ENCODE peak calls at places on chromosomes 2 and 18, in six cellular contexts. G is left ventricle myocardium inferior, Y is tibial artery, P is ascending aorta, T is lower lobe of right lung, L is fibroblast of lung. M is an unnamed sample.

GRCh38 chr2:100977511-100977910 is 24.6 kb upstream of the RPL31 start:
- DNase-seq in G (no peak), Y (peak; percentile 59), P (no peak), T (no peak), L (no peak), M (no peak)

GRCh38 chr2:217616936-217617335 is 385.9 kb downstream of the TNS1 start:
- DNase-seq in G (no peak), Y (no peak), P (no peak), T (no peak), L (peak; percentile 81), M (no peak)

GRCh38 chr2:112829931-112830330 is 6.6 kb downstream of the IL1B start:
- DNase-seq in G (no peak), Y (no peak), P (no peak), T (no peak), L (no peak), M (no peak)

GRCh38 chr2:200931227-200931626 is 32.2 kb downstream of the ORC2 start:
- DNase-seq in G (no peak), Y (no peak), P (no peak), T (no peak), L (no peak), M (no peak)

GRCh38 chr2:73939419-73939818 is 12.7 kb downstream of the DGUOK start:
- DNase-seq in G (no peak), Y (no peak), P (no peak), T (peak; percentile 53), L (peak; percentile 72), M (peak; percentile 87)

GRCh38 chr2:69177785-69178636 is 165.0 kb downstream of the ANTXR1 start:
- DNase-seq in G (peak; percentile 87), Y (peak; percentile 99), P (peak; percentile 97), T (peak; percentile 94), L (peak; percentile 88), M (peak; percentile 98)

GRCh38 chr2:128745946-128746345 is 427.3 kb upstream of the HS6ST1 start:
- DNase-seq in G (no peak), Y (no peak), P (no peak), T (no peak), L (peak; percentile 13), M (no peak)

GRCh38 chr18:48073231-48073930 is 142.9 kb upstream of the SMAD2 start:
- DNase-seq in G (no peak), Y (peak; percentile 10), P (no peak), T (no peak), L (no peak), M (peak; percentile 18)

GRCh38 chr2:147133273-147133901 is 711.4 kb upstream of the ACVR2A start:
- DNase-seq in G (no peak), Y (no peak), P (no peak), T (no peak), L (peak; percentile 66), M (peak; percentile 14)

GRCh38 chr2:118290436-118291004 is 202.2 kb downstream of the INSIG2 start:
- DNase-seq in G (no peak), Y (no peak), P (no peak), T (no peak), L (no peak), M (no peak)

GRCh38 chr2:241703128-241703604 is 1.3 kb downstream of the ING5 start:
- DNase-seq in G (no peak), Y (no peak), P (no peak), T (no peak), L (peak; percentile 25), M (peak; percentile 48)

GRCh38 chr2:152427902-152428301 is 92.9 kb downstream of the FMNL2 start:
- DNase-seq in G (no peak), Y (no peak), P (no peak), T (no peak), L (no peak), M (no peak)

GRCh38 chr18:39796413-39796812 is 2158.6 kb upstream of the PIK3C3 start:
- DNase-seq in G (no peak), Y (no peak), P (no peak), T (no peak), L (no peak), M (no peak)
- H3K4me3 ChIP-seq in G (no peak overlapping the region), Y (no peak overlapping the region), P (no peak overlapping the region), T (no peak overlapping the region), L (no peak overlapping the region), M (no peak overlapping the region)

DNA sequence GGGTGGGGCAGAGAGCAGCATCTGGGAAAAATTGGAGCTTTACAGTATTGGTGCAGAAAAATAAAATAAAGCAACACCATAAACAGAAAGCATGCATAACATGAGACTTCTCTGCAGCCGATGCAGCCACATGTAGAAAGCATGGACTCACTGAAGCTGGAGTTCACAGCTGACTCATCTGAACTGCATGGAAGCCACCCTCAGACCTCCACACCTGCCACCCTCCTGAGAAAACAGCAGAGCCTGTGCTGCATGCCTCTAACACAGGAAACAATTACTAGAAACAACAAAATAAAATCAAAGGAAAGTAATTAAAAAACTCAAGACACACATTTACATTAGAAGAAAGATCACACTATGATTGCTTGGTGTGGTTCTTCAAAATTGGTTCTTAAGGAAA is 169.4 kb upstream of the ALKAL2 start:
- DNase-seq in G (no peak), Y (no peak), P (no peak), T (no peak), L (no peak), M (no peak)
- H3K9me3 ChIP-seq in G (no peaks in the 10 kb centered on the region), Y (no peaks in the 10 kb centered on the region), P (no peaks in the 10 kb centered on the region), T (no peaks in the 10 kb centered on the region), L (no peaks in the 10 kb centered on the region), M (no peaks in the 10 kb centered on the region)

GRCh38 chr2:127673304-127674069 is 1.8 kb downstream of the LIMS2 start:
- DNase-seq in G (no peak), Y (no peak), P (peak; percentile 74), T (no peak), L (no peak), M (no peak)

GRCh38 chr2:127670957-127671290 is 4.4 kb downstream of the LIMS2 start:
- DNase-seq in G (no peak), Y (no peak), P (peak; percentile 60), T (no peak), L (no peak), M (no peak)

GRCh38 chr2:127671557-127672302 is 3.6 kb downstream of the LIMS2 start:
- DNase-seq in G (no peak), Y (no peak), P (peak; percentile 58), T (peak; percentile 82), L (no peak), M (no peak)

GRCh38 chr2:127674241-127675209 is 805 bp downstream of the LIMS2 start:
- DNase-seq in G (peak; percentile 62), Y (peak; percentile 90), P (peak; percentile 85), T (no peak), L (no peak), M (peak; percentile 42)

GRCh38 chr2:127672341-127673303 is 2.7 kb downstream of the LIMS2 start:
- DNase-seq in G (no peak), Y (peak; percentile 81), P (peak; percentile 63), T (no peak), L (no peak), M (no peak)
- H3K4me3 ChIP-seq in G (peak overlapping the region; percentile 94), Y (peak overlapping the region; percentile 89), P (peak overlapping the region; percentile 99), T (peak overlapping the region; percentile 75), L (no peak overlapping the region), M (no peak overlapping the region)

DNA sequence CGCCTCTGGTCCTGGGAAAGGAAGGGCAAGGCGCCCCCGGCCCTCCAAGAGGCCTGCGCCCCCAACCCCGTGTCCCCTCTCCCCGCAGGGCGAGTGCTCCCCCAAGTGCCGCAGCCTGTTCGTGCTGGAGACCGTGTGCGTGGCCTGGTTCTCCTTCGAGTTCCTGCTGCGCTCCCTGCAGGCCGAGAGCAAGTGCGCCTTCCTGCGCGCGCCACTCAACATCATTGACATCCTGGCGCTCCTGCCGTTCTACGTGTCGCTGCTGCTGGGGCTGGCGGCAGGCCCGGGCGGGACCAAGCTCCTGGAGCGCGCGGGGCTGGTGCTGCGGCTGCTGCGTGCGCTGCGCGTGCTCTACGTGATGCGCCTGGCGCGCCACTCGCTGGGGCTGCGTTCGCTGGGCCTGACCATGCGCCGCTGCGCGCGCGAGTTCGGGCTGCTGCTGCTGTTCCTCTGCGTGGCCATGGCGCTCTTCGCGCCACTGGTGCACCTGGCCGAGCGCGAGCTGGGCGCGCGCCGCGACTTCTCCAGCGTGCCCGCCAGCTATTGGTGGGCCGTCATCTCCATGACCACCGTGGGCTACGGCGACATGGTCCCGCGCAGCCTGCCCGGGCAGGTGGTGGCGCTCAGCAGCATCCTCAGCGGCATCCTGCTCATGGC is 52.4 kb downstream of the SLC66A2 start:
- DNase-seq in G (no peak), Y (no peak), P (no peak), T (no peak), L (no peak), M (no peak)
- H3K9me3 ChIP-seq in G (peaks cover 56% of the 10 kb centered on the region), Y (peaks cover 50% of the 10 kb centered on the region), P (peaks cover 24% of the 10 kb centered on the region), T (peaks cover 24% of the 10 kb centered on the region), L (peaks cover 3% of the 10 kb centered on the region), M (peaks cover 24% of the 10 kb centered on the region)

DNA sequence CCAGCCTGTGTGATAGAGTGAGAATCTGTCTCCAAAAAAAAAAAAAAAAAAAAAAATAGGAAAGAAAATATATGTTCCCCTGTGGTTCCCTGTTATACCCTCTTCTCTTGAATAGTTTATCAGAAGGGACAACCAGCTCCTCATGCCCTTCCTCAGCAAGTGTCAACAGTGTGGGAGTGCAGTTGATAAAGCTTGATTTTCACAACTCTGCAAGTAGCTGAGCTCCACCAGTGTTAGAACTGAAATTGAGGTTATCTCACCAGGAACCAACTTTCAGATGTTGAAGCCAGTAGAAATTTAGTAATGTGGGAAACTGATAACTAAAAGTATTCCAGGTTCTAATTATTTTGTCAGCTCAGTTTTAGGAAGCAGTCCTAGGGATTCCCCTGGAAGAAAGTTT is 25.1 kb downstream of the NEDD4L start:
- DNase-seq in G (no peak), Y (no peak), P (no peak), T (no peak), L (no peak), M (no peak)
- H3K4me3 ChIP-seq in G (no peak overlapping the region), Y (no peak overlapping the region), P (no peak overlapping the region), T (no peak overlapping the region), L (no peak overlapping the region), M (no peak overlapping the region)